ENCODE peak calls at places on chromosomes 7 and 10, in six cellular contexts. V is vagina, D is body of pancreas, N is heart left ventricle, E is thyroid gland, C is transverse colon. S is an unnamed sample. For H3K27me3, the result is how much of the 10 kb centered on the place peaks cover.

GRCh38 chr7:35874881-35875280 is 74.0 kb downstream of the SEPTIN7 start:
- DNase-seq in V (no peak), D (no peak), N (no peak), E (no peak), C (no peak), S (no peak)

GRCh38 chr10:55509168-55509567 is 708.1 kb upstream of the PCDH15 start:
- DNase-seq in V (no peak), D (no peak), N (no peak), E (no peak), C (no peak), S (no peak)

GRCh38 chr10:68665841-68666240 is 55.2 kb upstream of the CCAR1 start:
- DNase-seq in V (no peak), D (no peak), N (no peak), E (no peak), C (no peak), S (no peak)

GRCh38 chr10:121043124-121043849 is 192.1 kb downstream of the WDR11 start:
- DNase-seq in V (no peak), D (peak), N (no peak), E (no peak), C (no peak), S (no peak)

GRCh38 chr7:103447073-103447960 is 1.3 kb upstream of the SLC26A5 start:
- DNase-seq in V (no peak), D (peak), N (no peak), E (peak), C (peak), S (no peak)

GRCh38 chr7:116582164-116582732 is 57.4 kb downstream of the CAV1 start:
- DNase-seq in V (no peak), D (no peak), N (peak), E (no peak), C (no peak), S (no peak)

GRCh38 chr10:19817251-19818046 is 1.2 kb downstream of the PLXDC2 start:
- DNase-seq in V (no peak), D (peak), N (peak), E (peak), C (peak), S (no peak)

GRCh38 chr10:84626688-84627087 is 298.3 kb downstream of the CCSER2 start:
- DNase-seq in V (no peak), D (no peak), N (no peak), E (no peak), C (no peak), S (no peak)

GRCh38 chr7:1692500-1693418 is 22.7 kb downstream of the ELFN1 start:
- DNase-seq in V (no peak), D (peak), N (peak), E (no peak), C (no peak), S (no peak)

GRCh38 chr10:87781545-87781944 is 36.5 kb downstream of the ATAD1 start:
- DNase-seq in V (no peak), D (no peak), N (no peak), E (no peak), C (no peak), S (no peak)

GRCh38 chr10:6669269-6669859 is 89.3 kb upstream of the PRKCQ start:
- DNase-seq in V (no peak), D (peak), N (no peak), E (no peak), C (no peak), S (no peak)

GRCh38 chr10:48526371-48526821 is 78.5 kb downstream of the ARHGAP22 start:
- DNase-seq in V (no peak), D (no peak), N (no peak), E (no peak), C (no peak), S (no peak)

GRCh38 chr7:69078997-69079769 is 519.1 kb upstream of the AUTS2 start:
- DNase-seq in V (no peak), D (peak), N (no peak), E (peak), C (peak), S (no peak)

GRCh38 chr10:132489704-132490534 is 47.7 kb upstream of the INPP5A start:
- DNase-seq in V (no peak), D (no peak), N (no peak), E (no peak), C (no peak), S (no peak)

GRCh38 chr7:87216701-87217508 is 2.6 kb downstream of the TMEM243 start:
- DNase-seq in V (no peak), D (no peak), N (no peak), E (no peak), C (peak), S (no peak)

GRCh38 chr10:122954731-122955050 is 664 bp upstream of the C10orf88 start:
- DNase-seq in V (no peak), D (no peak), N (no peak), E (no peak), C (no peak), S (no peak)

GRCh38 chr10:938954-939678 is 7.6 kb upstream of the LARP4B start:
- DNase-seq in V (no peak), D (no peak), N (no peak), E (no peak), C (no peak), S (no peak)

GRCh38 chr10:119806334-119807130 is 66.1 kb downstream of the MCMBP start:
- DNase-seq in V (no peak), D (no peak), N (no peak), E (no peak), C (no peak), S (no peak)

GRCh38 chr7:44095781-44096180 is 8.4 kb upstream of the AEBP1 start:
- DNase-seq in V (no peak), D (no peak), N (no peak), E (no peak), C (no peak), S (no peak)

GRCh38 chr7:2791390-2791789 is 52.7 kb downstream of the GNA12 start:
- DNase-seq in V (no peak), D (peak), N (no peak), E (no peak), C (no peak), S (no peak)

GRCh38 chr7:4169505-4169904 is 512.6 kb upstream of the FOXK1 start:
- DNase-seq in V (no peak), D (no peak), N (no peak), E (no peak), C (no peak), S (no peak)

GRCh38 chr10:133372507-133372906 is 647 bp downstream of the ECHS1 start:
- DNase-seq in V (no peak), D (peak), N (no peak), E (peak), C (peak), S (no peak)

GRCh38 chr10:79947083-79947415 is 1.9 kb downstream of the SFTPD start:
- DNase-seq in V (no peak), D (peak), N (no peak), E (peak), C (no peak), S (peak)

GRCh38 chr7:12067156-12067831 is 143.8 kb upstream of the TMEM106B start:
- DNase-seq in V (no peak), D (peak), N (no peak), E (peak), C (peak), S (no peak)

GRCh38 chr7:73978681-73979563 is 49.1 kb upstream of the ELN start:
- DNase-seq in V (peak), D (peak), N (peak), E (peak), C (peak), S (peak)

GRCh38 chr7:154640266-154640865 is 362.6 kb downstream of the PAXIP1 start:
- DNase-seq in V (peak), D (peak), N (no peak), E (no peak), C (peak), S (no peak)

GRCh38 chr10:132110091-132110490 is 44.3 kb downstream of the JAKMIP3 start:
- DNase-seq in V (no peak), D (peak), N (peak), E (no peak), C (no peak), S (no peak)

DNA sequence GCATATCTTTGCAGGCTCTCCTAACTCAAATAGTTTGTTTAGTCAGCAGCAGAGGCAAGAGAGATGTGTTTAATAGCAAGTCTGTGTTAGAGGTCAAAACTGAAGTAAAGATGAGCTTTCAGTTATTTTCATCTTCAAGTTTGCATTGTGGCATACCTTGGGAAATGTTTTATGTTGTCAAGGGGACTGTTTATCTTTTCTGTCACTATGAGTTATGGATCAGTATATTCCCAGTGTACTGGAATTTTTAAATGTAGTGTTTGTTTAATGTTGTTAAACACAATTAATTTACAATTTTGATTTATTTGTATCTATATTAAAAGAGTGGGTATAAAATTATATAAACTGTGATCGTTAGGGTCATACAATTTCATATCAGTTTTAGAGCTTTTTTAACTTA is 169.7 kb upstream of the PPP1R3A start:
- DNase-seq in V (no peak), D (no peak), N (no peak), E (no peak), C (no peak), S (no peak)
- H3K4me3 ChIP-seq in V (peak), D (no peak), N (peak), E (no peak), C (peak), S (peak)

DNA sequence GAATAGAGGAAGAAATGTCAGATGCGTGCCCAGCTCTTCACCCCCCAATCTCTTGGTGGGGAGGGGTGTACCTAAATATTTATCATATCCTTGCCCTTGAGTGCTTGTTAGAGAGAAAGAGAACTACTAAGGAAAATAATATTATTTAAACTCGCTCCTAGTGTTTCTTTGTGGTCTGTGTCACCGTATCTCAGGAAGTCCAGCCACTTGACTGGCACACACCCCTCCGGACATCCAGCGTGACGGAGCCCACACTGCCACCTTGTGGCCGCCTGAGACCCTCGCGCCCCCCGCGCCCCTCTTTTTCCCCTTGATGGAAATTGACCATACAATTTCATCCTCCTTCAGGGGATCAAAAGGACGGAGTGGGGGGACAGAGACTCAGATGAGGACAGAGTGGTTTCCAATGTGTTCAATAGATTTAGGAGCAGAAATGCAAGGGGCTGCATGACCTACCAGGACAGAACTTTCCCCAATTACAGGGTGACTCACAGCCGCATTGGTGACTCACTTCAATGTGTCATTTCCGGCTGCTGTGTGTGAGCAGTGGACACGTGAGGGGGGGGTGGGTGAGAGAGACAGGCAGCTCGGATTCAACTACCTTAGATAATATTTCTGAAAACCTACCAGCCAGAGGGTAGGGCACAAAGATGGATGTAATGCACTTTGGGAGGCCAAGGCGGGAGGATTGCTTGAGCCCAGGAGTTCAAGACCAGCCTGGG is 11.4 kb downstream of the SERPINE1 start:
- DNase-seq in V (peak), D (peak), N (peak), E (peak), C (peak), S (peak)
- TF ChIP-seq POLR2A in V (no peak), D (no peak), N (no peak), E (no peak), C (no peak), S (no peak)

GRCh38 chr7:45563401-45563800 is 10.8 kb upstream of the ADCY1 start:
- DNase-seq in V (peak), D (no peak), N (no peak), E (no peak), C (no peak), S (peak)
- H3K27me3 ChIP-seq in V (under half), D (under half), N (under half), E (under half), C (under half), S (under half)

DNA sequence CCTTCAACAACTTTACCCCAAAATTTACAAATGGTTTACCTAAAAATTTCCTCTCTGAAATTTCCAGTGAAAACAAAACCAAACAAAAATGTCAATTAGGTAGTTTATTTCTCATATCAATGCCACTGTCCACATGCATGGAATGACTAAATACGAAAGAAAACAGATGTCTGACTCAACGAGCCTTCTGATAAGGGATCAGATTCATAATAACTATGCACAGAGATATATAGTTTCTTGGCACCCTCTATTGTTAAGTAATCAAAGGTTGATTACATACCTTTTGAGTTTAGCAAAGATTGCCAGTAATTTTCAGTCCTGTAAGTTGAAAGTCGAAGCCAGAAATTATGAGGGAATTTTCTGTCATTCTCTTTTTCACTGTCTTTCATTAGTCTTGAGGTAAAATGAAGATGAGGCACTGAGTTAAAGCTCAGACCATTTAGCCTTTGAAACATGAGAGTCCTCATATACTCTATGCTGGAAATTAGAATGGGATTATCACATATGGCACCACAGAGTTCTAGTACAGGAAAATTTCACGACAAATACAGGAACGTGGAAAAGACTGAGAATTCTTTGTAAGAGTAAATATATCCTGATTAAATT is 519.1 kb upstream of the ANKRD30A start:
- DNase-seq in V (no peak), D (no peak), N (no peak), E (no peak), C (no peak), S (no peak)
- H3K4me3 ChIP-seq in V (no peak), D (no peak), N (no peak), E (no peak), C (no peak), S (no peak)

GRCh38 chr7:135150072-135150782 is 2.4 kb downstream of the TMEM140 start:
- DNase-seq in V (no peak), D (no peak), N (no peak), E (no peak), C (no peak), S (no peak)
- TF ChIP-seq POLR2A in V (no peak), D (no peak), N (no peak), E (peak), C (no peak), S (no peak)